ENCODE peak calls at places on chromosomes 7 and 10, in nine cellular contexts. G, E, D, W, Q, J, K, B and Z are unnamed samples.

GRCh38 chr10:125468273-125468672 is 214.7 kb downstream of the TEX36 start:
- DNase-seq in G (no peak), D (no peak), Q (no peak), J (no peak), K (no peak), B (no peak), E (no peak), W (no peak), Z (no peak)

GRCh38 chr10:132722391-132722790 is 63.6 kb downstream of the NKX6-2 start:
- DNase-seq in B (no peak), G (no peak), Q (no peak), J (peak), W (no peak), E (no peak), D (no peak), K (no peak), Z (no peak)

GRCh38 chr7:7965301-7965700 is 3.3 kb upstream of the GLCCI1 start:
- DNase-seq in G (no peak), Q (no peak), B (no peak), E (no peak), D (no peak), W (no peak), K (no peak), J (no peak), Z (no peak)

GRCh38 chr10:31742255-31742654 is 186.4 kb downstream of the ARHGAP12 start:
- DNase-seq in B (no peak), J (no peak), G (no peak), W (no peak), Q (no peak), E (no peak), K (no peak), D (no peak), Z (no peak)

GRCh38 chr10:101112799-101113594 is 18.1 kb upstream of the TLX1 start:
- DNase-seq in K (no peak), E (no peak), W (no peak), G (no peak), J (no peak), B (no peak), D (no peak), Q (no peak), Z (no peak)

GRCh38 chr10:116891208-116891607 is 41.9 kb downstream of the ENO4 start:
- DNase-seq in K (no peak), D (no peak), W (no peak), Q (peak), E (no peak), G (peak), J (peak), B (no peak), Z (no peak)

GRCh38 chr7:134703241-134703594 is 56.6 kb downstream of the BPGM start:
- DNase-seq in B (no peak), Q (no peak), D (no peak), G (no peak), E (no peak), J (no peak), W (no peak), K (no peak), Z (no peak)

GRCh38 chr10:103449208-103450144 is 2.7 kb downstream of the CALHM2 start:
- DNase-seq in B (no peak), K (no peak), E (no peak), D (no peak), W (no peak), J (no peak), G (no peak), Q (no peak), Z (no peak)

GRCh38 chr7:99013266-99014112 is 130.4 kb downstream of the SMURF1 start:
- DNase-seq in G (no peak), E (no peak), W (peak), K (no peak), D (no peak), J (no peak), B (no peak), Q (no peak), Z (no peak)

GRCh38 chr10:79933961-79934360 is 14.9 kb downstream of the SFTPD start:
- DNase-seq in K (no peak), W (no peak), Q (no peak), E (no peak), B (no peak), D (no peak), G (peak), J (peak), Z (no peak)

GRCh38 chr10:91616124-91616523 is 16.7 kb downstream of the PPP1R3C start:
- DNase-seq in W (no peak), B (no peak), Q (peak), K (no peak), D (no peak), G (no peak), E (no peak), J (peak), Z (no peak)

GRCh38 chr10:30431435-30431911 is 2.5 kb upstream of the MAP3K8 start:
- DNase-seq in D (no peak), Q (peak), B (no peak), K (peak), E (no peak), G (no peak), J (peak), W (no peak), Z (peak)

GRCh38 chr10:132443605-132443997 is 46.6 kb downstream of the PWWP2B start:
- DNase-seq in W (no peak), Q (peak), K (no peak), B (peak), J (peak), D (peak), E (peak), G (peak), Z (no peak)

GRCh38 chr10:11016959-11017574 is 605 bp upstream of the CELF2 start:
- DNase-seq in B (no peak), K (no peak), D (no peak), W (no peak), E (no peak), Q (peak), J (no peak), G (no peak), Z (peak)
- H3K4me3 ChIP-seq in B (peak), K (peak), D (peak), W (peak), E (peak), Q (peak), J (peak), G (peak), Z (peak)

GRCh38 chr7:18534481-18534880 is 38.9 kb downstream of the HDAC9 start:
- DNase-seq in B (no peak), E (no peak), K (no peak), J (no peak), G (no peak), W (no peak), Q (no peak), D (no peak), Z (no peak)

GRCh38 chr7:18532813-18533212 is 37.3 kb downstream of the HDAC9 start:
- DNase-seq in G (no peak), J (no peak), Q (no peak), W (no peak), D (no peak), K (no peak), E (no peak), B (no peak), Z (no peak)

GRCh38 chr7:18529213-18529612 is 33.7 kb downstream of the HDAC9 start:
- DNase-seq in G (no peak), K (no peak), D (no peak), B (no peak), W (no peak), E (no peak), Q (no peak), J (no peak), Z (no peak)

GRCh38 chr7:18531539-18531938 is 36.0 kb downstream of the HDAC9 start:
- DNase-seq in J (no peak), W (no peak), B (no peak), D (no peak), G (no peak), Q (no peak), K (no peak), E (no peak), Z (no peak)

GRCh38 chr7:18530224-18531179 is 35.0 kb downstream of the HDAC9 start:
- DNase-seq in K (no peak), J (no peak), Q (no peak), D (no peak), W (no peak), B (no peak), E (no peak), G (no peak), Z (peak)
- H3K4me3 ChIP-seq in K (no peak), J (no peak), Q (no peak), D (no peak), W (no peak), B (no peak), E (no peak), G (no peak), Z (no peak)

GRCh38 chr7:155509025-155509724 is 37.2 kb downstream of the CNPY1 start:
- DNase-seq in D (peak), E (no peak), B (no peak), J (no peak), Q (no peak), W (no peak), G (no peak), K (peak), Z (no peak)
- H3K4me3 ChIP-seq in D (no peak), E (no peak), B (no peak), J (no peak), Q (no peak), W (no peak), G (no peak), K (peak), Z (no peak)

DNA sequence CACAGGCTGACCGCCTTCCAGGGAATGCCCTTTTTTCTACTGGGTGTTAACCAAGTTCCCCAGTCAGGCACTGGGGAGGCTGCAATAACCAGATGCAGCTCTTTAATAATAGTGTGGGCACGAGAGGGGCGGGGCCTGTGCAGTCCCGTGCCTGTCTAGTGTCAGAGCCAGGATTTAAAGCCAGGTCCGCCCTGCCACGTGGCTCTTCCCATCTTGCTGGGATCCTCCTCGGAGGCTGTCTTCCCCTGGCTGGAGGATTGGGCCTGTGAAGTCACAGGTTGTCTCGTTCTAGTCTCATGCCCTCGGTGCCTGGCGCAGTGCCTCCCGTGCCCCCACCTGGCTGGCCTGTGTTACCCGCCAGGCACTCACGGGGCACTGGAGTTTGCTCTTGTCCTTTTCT is 25.2 kb downstream of the TMEM120A start:
- DNase-seq in D (no peak), Q (no peak), J (no peak), G (no peak), B (no peak), E (no peak), W (peak), K (no peak), Z (no peak)
- H3K4me3 ChIP-seq in D (no peak), Q (no peak), J (no peak), G (no peak), B (no peak), E (no peak), W (no peak), K (no peak), Z (no peak)

GRCh38 chr7:132100483-132100882 is 475.8 kb downstream of the PLXNA4 start:
- DNase-seq in J (no peak), E (no peak), B (no peak), G (no peak), D (no peak), K (no peak), Q (no peak), W (no peak), Z (no peak)
- H3K4me3 ChIP-seq in J (no peak), E (no peak), B (no peak), G (no peak), D (no peak), K (no peak), Q (no peak), W (no peak), Z (no peak)

GRCh38 chr10:93542358-93542791 is 24.1 kb upstream of the FFAR4 start:
- DNase-seq in Q (peak), K (no peak), W (no peak), E (no peak), G (peak), J (peak), B (no peak), D (no peak), Z (no peak)

GRCh38 chr10:93547522-93547921 is 18.9 kb upstream of the FFAR4 start:
- DNase-seq in W (no peak), B (no peak), E (no peak), K (no peak), Q (no peak), G (no peak), J (no peak), D (no peak), Z (no peak)

DNA sequence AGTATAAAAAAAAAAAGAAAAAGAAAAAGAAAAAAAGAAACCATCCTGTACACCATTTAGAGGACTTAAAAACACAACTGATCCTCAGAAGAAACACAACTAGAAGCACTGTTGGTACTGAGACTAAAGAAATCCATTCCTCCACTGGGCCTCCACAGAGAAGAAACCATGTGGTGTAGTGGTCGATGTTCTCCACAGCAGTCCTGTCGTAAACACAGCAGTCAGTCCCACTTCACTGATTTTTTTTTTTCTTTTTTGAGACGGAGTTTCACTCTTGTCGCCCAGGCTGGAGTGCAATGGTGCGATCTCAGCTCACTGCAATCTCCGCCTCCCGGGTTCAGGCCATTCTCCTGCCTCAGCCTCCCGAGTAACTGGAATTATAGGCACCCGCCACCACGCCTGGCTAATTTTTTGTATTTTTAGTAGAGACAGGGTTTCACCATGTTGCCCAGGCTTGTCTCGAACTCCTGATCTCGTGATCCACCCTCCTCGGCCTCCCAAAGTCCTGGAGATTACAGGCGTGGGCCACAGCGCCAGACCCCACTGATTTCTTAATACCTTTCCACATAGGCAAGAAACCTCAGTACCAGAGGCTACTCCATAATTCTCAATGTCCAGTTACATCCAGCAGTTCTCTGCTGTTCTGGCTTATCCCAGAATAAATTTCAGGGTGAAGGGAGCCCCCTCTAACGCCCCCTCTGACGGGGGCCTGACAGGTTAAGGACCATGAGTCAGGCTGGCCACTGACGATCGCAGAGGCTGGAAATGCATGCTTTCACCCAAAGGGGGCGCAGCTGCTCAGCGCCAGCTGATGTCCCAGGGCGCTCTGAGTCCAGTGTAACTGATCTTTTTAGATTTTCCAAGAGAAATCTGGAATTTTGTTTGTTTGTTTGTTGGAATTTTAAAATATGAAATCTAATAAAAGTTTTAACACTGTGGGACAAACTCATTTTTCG is 24.8 kb upstream of the FFAR4 start:
- DNase-seq in G (peak), W (no peak), Q (peak), J (peak), K (peak), D (no peak), E (no peak), B (no peak), Z (peak)
- H3K4me3 ChIP-seq in G (no peak), W (peak), Q (no peak), J (no peak), K (no peak), D (peak), E (no peak), B (no peak), Z (no peak)

DNA sequence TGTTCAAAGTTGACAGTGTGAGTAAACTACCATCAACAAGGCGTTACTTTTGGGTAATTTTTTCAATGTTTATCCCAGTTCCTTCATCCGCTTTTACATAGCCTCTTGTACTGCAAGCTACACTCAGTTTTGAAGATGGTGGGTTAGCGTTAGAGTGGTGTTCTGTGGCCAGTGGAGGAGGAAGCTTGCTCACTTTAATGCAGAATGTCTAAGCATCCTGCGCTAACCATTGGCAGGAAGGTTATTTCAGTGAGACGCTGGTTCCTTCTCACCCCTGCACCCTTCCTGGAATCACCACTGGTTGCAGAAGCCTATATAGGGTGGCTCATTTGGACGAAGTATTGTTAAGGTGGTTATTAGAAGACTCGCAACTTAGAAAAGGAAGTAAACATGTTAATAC is 159.1 kb downstream of the CELF2 start:
- DNase-seq in G (no peak), K (no peak), W (no peak), E (no peak), Q (no peak), D (no peak), B (no peak), J (no peak), Z (peak)
- H3K4me3 ChIP-seq in G (no peak), K (no peak), W (no peak), E (peak), Q (no peak), D (peak), B (peak), J (no peak), Z (peak)

GRCh38 chr10:16586358-16587138 is 64.9 kb upstream of the C1QL3 start:
- DNase-seq in Q (no peak), B (no peak), J (no peak), D (no peak), E (no peak), K (no peak), G (no peak), W (no peak), Z (peak)
- H3K4me3 ChIP-seq in Q (no peak), B (no peak), J (no peak), D (no peak), E (no peak), K (no peak), G (no peak), W (no peak), Z (peak)

GRCh38 chr7:37921340-37921805 is 933 bp downstream of the EPDR1 start:
- DNase-seq in D (no peak), W (no peak), Q (no peak), E (no peak), K (peak), B (no peak), J (peak), G (peak), Z (peak)
- H3K4me3 ChIP-seq in D (peak), W (peak), Q (peak), E (peak), K (peak), B (no peak), J (peak), G (peak), Z (peak)